ENCODE peak calls at places on chromosome 12, in four cellular contexts. O, P, K and Z are unnamed samples.

GRCh38 chr12:54030889-54031860 is 1.7 kb upstream of the HOXC5 start:
- DNase-seq in P (no peak), O (no peak), K (peak), Z (no peak)

GRCh38 chr12:48183876-48184548 is 568 bp downstream of the CCDC184 start:
- DNase-seq in K (no peak), P (no peak), O (no peak), Z (no peak)

GRCh38 chr12:108457734-108458361 is 57.2 kb upstream of the FICD start:
- DNase-seq in K (no peak), O (no peak), P (no peak), Z (no peak)

GRCh38 chr12:106308611-106309010 is 6.1 kb downstream of the TCP11L2 start:
- DNase-seq in O (no peak), P (no peak), K (no peak), Z (no peak)

GRCh38 chr12:94710933-94711332 is 60.6 kb upstream of the TMCC3 start:
- DNase-seq in O (peak), P (no peak), K (peak), Z (peak)

GRCh38 chr12:43937947-43938346 is 102.1 kb downstream of the TMEM117 start:
- DNase-seq in P (no peak), K (peak), O (peak), Z (peak)

GRCh38 chr12:14858513-14858912 is 15.2 kb upstream of the ART4 start:
- DNase-seq in K (no peak), O (no peak), P (no peak), Z (no peak)

GRCh38 chr12:20142956-20143355 is 225.4 kb upstream of the PDE3A start:
- DNase-seq in K (no peak), O (no peak), P (no peak), Z (no peak)

GRCh38 chr12:79534029-79534867 is 156.5 kb downstream of the PAWR start:
- DNase-seq in K (no peak), O (no peak), P (no peak), Z (no peak)

GRCh38 chr12:30437044-30437443 is 258.6 kb downstream of the IPO8 start:
- DNase-seq in O (no peak), P (no peak), K (no peak), Z (no peak)

GRCh38 chr12:31524791-31525495 is 66.0 kb downstream of the DENND5B start:
- DNase-seq in P (peak), O (no peak), K (peak), Z (no peak)

GRCh38 chr12:81811066-81811777 is 52.1 kb upstream of the PPFIA2 start:
- DNase-seq in K (no peak), O (no peak), P (no peak), Z (no peak)

GRCh38 chr12:61920230-61920629 is 340.0 kb upstream of the USP15 start:
- DNase-seq in P (no peak), K (no peak), O (no peak), Z (no peak)

GRCh38 chr12:8508912-8509841 is 4.1 kb upstream of the CLEC4D start:
- DNase-seq in O (no peak), K (no peak), P (no peak), Z (no peak)

GRCh38 chr12:1972856-1973317 is 31.4 kb downstream of the DCP1B start:
- DNase-seq in O (no peak), P (no peak), K (peak), Z (no peak)

GRCh38 chr12:124502379-124502778 is 65.0 kb downstream of the NCOR2 start:
- DNase-seq in O (no peak), P (no peak), K (no peak), Z (no peak)

GRCh38 chr12:33438890-33439586 is 581 bp downstream of the SYT10 start:
- DNase-seq in O (peak), P (no peak), K (no peak), Z (no peak)

GRCh38 chr12:109709401-109710278 is 4.0 kb upstream of the FAM222A start:
- DNase-seq in P (no peak), K (no peak), O (no peak), Z (no peak)

GRCh38 chr12:37547611-37548010 is 769.0 kb upstream of the ALG10B start:
- DNase-seq in O (peak), P (no peak), K (no peak), Z (no peak)

GRCh38 chr12:121128908-121129704 is 3.6 kb upstream of the P2RX7 start:
- DNase-seq in O (peak), K (peak), P (peak), Z (peak)

GRCh38 chr12:110689601-110690430 is 901 bp upstream of the HVCN1 start:
- DNase-seq in P (peak), O (peak), K (no peak), Z (no peak)

GRCh38 chr12:113063396-113064350 is 7.1 kb downstream of the DTX1 start:
- DNase-seq in O (no peak), K (no peak), P (no peak), Z (no peak)

GRCh38 chr12:15858348-15858747 is 23.8 kb upstream of the STRAP start:
- DNase-seq in P (no peak), K (no peak), O (no peak), Z (no peak)

GRCh38 chr12:100520048-100520769 is 46.5 kb downstream of the NR1H4 start:
- DNase-seq in K (no peak), P (no peak), O (no peak), Z (no peak)

GRCh38 chr12:109098142-109098652 is 800 bp downstream of the UNG start:
- DNase-seq in K (peak), O (no peak), P (no peak), Z (no peak)

GRCh38 chr12:113401066-113402000 is 2.4 kb downstream of the SDS start:
- DNase-seq in O (no peak), P (no peak), K (no peak), Z (no peak)

GRCh38 chr12:132686831-132687210 is 321 bp downstream of the POLE start:
- DNase-seq in K (no peak), O (peak), P (no peak), Z (no peak)

GRCh38 chr12:111067498-111067897 is 147.1 kb upstream of the MYL2 start:
- DNase-seq in P (no peak), K (no peak), O (no peak), Z (peak)

GRCh38 chr12:62581288-62582064 is 114.8 kb downstream of the MON2 start:
- DNase-seq in K (peak), P (no peak), O (peak), Z (peak)

GRCh38 chr12:110546339-110546738 is 36.8 kb downstream of the PPTC7 start:
- DNase-seq in O (no peak), K (peak), P (no peak), Z (peak)

GRCh38 chr12:124568431-124569374 is 1.3 kb upstream of the NCOR2 start:
- DNase-seq in O (peak), P (peak), K (peak), Z (peak)

GRCh38 chr12:115450017-115450416 is 766.0 kb upstream of the TBX3 start:
- DNase-seq in P (no peak), O (no peak), K (no peak), Z (no peak)

GRCh38 chr12:96864335-96864734 is 42.7 kb upstream of the NEDD1 start:
- DNase-seq in O (no peak), K (no peak), P (no peak), Z (no peak)

GRCh38 chr12:29430699-29431044 is 49.7 kb upstream of the ERGIC2 start:
- DNase-seq in O (no peak), P (no peak), K (no peak), Z (no peak)

GRCh38 chr12:29427964-29428363 is 47.0 kb upstream of the ERGIC2 start:
- DNase-seq in K (no peak), P (peak), O (peak), Z (peak)

GRCh38 chr12:29429999-29430698 is 49.2 kb upstream of the ERGIC2 start:
- DNase-seq in P (no peak), O (no peak), K (no peak), Z (no peak)

GRCh38 chr12:29426516-29426915 is 45.5 kb upstream of the ERGIC2 start:
- DNase-seq in O (no peak), P (no peak), K (no peak), Z (no peak)

GRCh38 chr12:29428630-29429029 is 47.7 kb upstream of the ERGIC2 start:
- DNase-seq in P (peak), K (peak), O (no peak), Z (no peak)
- TF ChIP-seq ELK1 in P (no peak), K (no peak), O (no peak), Z (no peak)

GRCh38 chr12:9926876-9927275 is 5.3 kb downstream of the CLEC2A start:
- DNase-seq in O (no peak), K (no peak), P (no peak), Z (no peak)

GRCh38 chr12:9928607-9929006 is 3.6 kb downstream of the CLEC2A start:
- DNase-seq in K (no peak), O (no peak), P (no peak), Z (no peak)

GRCh38 chr12:9922429-9922828 is 9.7 kb downstream of the CLEC2A start:
- DNase-seq in K (no peak), P (no peak), O (no peak), Z (no peak)

GRCh38 chr12:9931245-9931644 is 925 bp downstream of the CLEC2A start:
- DNase-seq in O (no peak), K (no peak), P (no peak), Z (no peak)

GRCh38 chr12:9925746-9926393 is 6.3 kb downstream of the CLEC2A start:
- DNase-seq in P (no peak), K (peak), O (peak), Z (peak)
- TF ChIP-seq ELK1 in P (no peak), K (no peak), O (no peak), Z (no peak)

GRCh38 chr12:99453831-99454538 is 193.6 kb upstream of the GARIN6 start:
- DNase-seq in O (no peak), K (no peak), P (no peak), Z (no peak)

GRCh38 chr12:99454539-99455172 is 192.9 kb upstream of the GARIN6 start:
- DNase-seq in P (no peak), K (no peak), O (no peak), Z (peak)

GRCh38 chr12:99450231-99450630 is 197.3 kb upstream of the GARIN6 start:
- DNase-seq in P (no peak), O (no peak), K (no peak), Z (no peak)

GRCh38 chr12:99455350-99456037 is 192.1 kb upstream of the GARIN6 start:
- DNase-seq in P (no peak), O (no peak), K (no peak), Z (peak)
- TF ChIP-seq ELK1 in P (no peak), O (no peak), K (no peak), Z (no peak)

DNA sequence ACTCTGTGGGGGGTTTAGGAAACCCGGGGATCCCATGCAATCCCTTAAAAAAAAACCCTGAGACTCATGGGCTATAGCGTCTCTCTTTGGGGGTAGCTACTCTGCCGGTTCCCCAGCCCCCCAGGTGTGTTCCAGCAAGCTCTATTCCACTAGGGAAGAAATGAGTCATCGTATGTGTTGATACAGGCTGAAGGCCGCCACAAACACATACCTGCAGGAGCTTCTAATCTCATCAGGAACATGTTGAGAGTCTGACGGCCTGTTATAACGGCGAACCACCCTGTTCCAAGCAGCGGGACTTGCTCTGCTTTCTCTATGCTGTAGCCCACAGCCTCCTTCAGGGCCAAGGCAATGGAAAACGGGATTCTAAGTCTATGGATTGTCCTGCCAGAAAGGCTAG is 981 bp upstream of the KRT5 start:
- DNase-seq in K (no peak), O (no peak), P (no peak), Z (no peak)
- TF ChIP-seq ELK1 in K (no peak), O (no peak), P (no peak), Z (no peak)